ENCODE peak calls at places on chromosomes 3 and 15, in five cellular contexts. Z is HepG2, T is GM12878, U is K562, I is upper lobe of left lung. S is an unnamed sample. For H3K36me3, the result is how much of the 10 kb centered on the place peaks cover.

GRCh38 chr3:155313303-155313702 is 19.8 kb upstream of the STRIT1 start:
- ATAC-seq in Z (no peak), T (no peak), I (no peak), U (no peak), S (no peak)

GRCh38 chr3:189056612-189057352 is 115.0 kb upstream of the TPRG1 start:
- ATAC-seq in Z (no peak), U (no peak), I (no peak), T (no peak), S (peak)

GRCh38 chr15:56971571-56971970 is 53.1 kb downstream of the TCF12 start:
- ATAC-seq in I (no peak), Z (no peak), T (no peak), U (peak), S (no peak)

GRCh38 chr15:28085489-28086174 is 13.5 kb downstream of the OCA2 start:
- ATAC-seq in I (no peak), T (peak), U (peak), Z (peak), S (no peak)

GRCh38 chr3:179726075-179726742 is 73.4 kb downstream of the USP13 start:
- ATAC-seq in I (no peak), U (no peak), T (no peak), Z (peak), S (no peak)

GRCh38 chr3:121718205-121718846 is 31.2 kb downstream of the GOLGB1 start:
- ATAC-seq in U (no peak), T (no peak), Z (no peak), I (no peak), S (no peak)

GRCh38 chr3:117722856-117723255 is 1013.3 kb downstream of the TUSC7 start:
- ATAC-seq in Z (no peak), I (no peak), U (no peak), T (peak), S (no peak)

GRCh38 chr3:40464339-40465110 is 7.4 kb downstream of the RPL14 start:
- ATAC-seq in T (peak), I (no peak), Z (peak), U (peak), S (no peak)

GRCh38 chr3:112514527-112515128 is 15.4 kb upstream of the BTLA start:
- ATAC-seq in T (peak), Z (no peak), U (no peak), I (no peak), S (no peak)

GRCh38 chr3:18402140-18402834 is 22.9 kb downstream of the SATB1 start:
- ATAC-seq in I (no peak), Z (no peak), U (no peak), T (no peak), S (no peak)

GRCh38 chr15:50113187-50113505 is 5.9 kb downstream of the ATP8B4 start:
- ATAC-seq in Z (no peak), T (peak), U (no peak), I (no peak), S (no peak)

GRCh38 chr3:171415070-171415469 is 45.1 kb downstream of the TNIK start:
- ATAC-seq in U (peak), Z (no peak), T (no peak), I (peak), S (no peak)

GRCh38 chr3:40780341-40780800 is 255.6 kb downstream of the ZNF621 start:
- ATAC-seq in Z (peak), I (peak), T (no peak), U (peak), S (peak)

GRCh38 chr3:33718595-33718907 is 497 bp upstream of the CLASP2 start:
- ATAC-seq in I (no peak), Z (no peak), U (peak), T (no peak), S (no peak)

GRCh38 chr3:12719541-12719940 is 39.5 kb downstream of the TMEM40 start:
- ATAC-seq in U (no peak), I (no peak), T (no peak), Z (no peak), S (peak)

GRCh38 chr3:42023380-42023779 is 61.5 kb upstream of the ULK4 start:
- ATAC-seq in Z (no peak), T (no peak), I (no peak), U (peak), S (no peak)

GRCh38 chr3:193945126-193945525 is 190.8 kb upstream of the HES1 start:
- ATAC-seq in I (no peak), U (no peak), T (no peak), Z (no peak), S (no peak)

GRCh38 chr15:100947760-100948429 is 28.7 kb downstream of the LRRK1 start:
- ATAC-seq in U (no peak), Z (no peak), T (peak), I (no peak), S (no peak)

GRCh38 chr3:28575100-28575747 is 226.6 kb upstream of the AZI2 start:
- ATAC-seq in U (no peak), I (peak), T (no peak), Z (no peak), S (peak)

GRCh38 chr15:86711476-86711875 is 631.8 kb downstream of the AGBL1 start:
- ATAC-seq in I (no peak), Z (no peak), U (no peak), T (no peak), S (no peak)

DNA sequence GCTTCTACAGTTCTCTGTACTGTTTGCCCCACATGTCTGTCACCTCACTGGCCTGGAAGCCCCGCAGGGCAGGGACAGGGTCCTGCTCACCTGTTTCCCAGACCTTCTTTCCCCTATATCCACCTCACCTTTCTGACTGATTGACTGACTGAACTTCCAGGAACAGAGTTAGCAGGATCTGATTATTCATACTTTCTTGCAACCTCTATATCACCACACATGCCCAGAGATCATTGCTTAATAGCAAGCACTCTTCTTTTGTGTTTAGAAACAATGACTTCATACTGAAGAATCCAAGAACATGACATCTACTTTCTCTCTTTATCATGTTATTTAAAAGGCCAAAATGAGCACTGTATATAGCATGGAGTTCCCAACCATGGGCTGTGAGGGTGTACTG is 18.0 kb upstream of the CLEC3B start:
- ATAC-seq in U (no peak), T (no peak), I (no peak), Z (no peak), S (no peak)
- H3K36me3 ChIP-seq in U (half or more), T (under half), I (under half), Z (under half), S (under half)

GRCh38 chr15:26453914-26454313 is 319.0 kb downstream of the GABRB3 start:
- ATAC-seq in Z (no peak), I (no peak), U (no peak), T (no peak), S (no peak)

GRCh38 chr15:26449296-26449695 is 323.6 kb downstream of the GABRB3 start:
- ATAC-seq in I (no peak), T (no peak), U (no peak), Z (no peak), S (no peak)

GRCh38 chr15:26455828-26456227 is 317.0 kb downstream of the GABRB3 start:
- ATAC-seq in Z (no peak), U (no peak), T (no peak), I (no peak), S (no peak)

GRCh38 chr15:26451995-26452394 is 320.9 kb downstream of the GABRB3 start:
- ATAC-seq in T (no peak), I (no peak), U (no peak), Z (no peak), S (no peak)
- TF ChIP-seq EP300 in T (no peak), I (no peak), U (no peak), Z (no peak), S (no peak)

DNA sequence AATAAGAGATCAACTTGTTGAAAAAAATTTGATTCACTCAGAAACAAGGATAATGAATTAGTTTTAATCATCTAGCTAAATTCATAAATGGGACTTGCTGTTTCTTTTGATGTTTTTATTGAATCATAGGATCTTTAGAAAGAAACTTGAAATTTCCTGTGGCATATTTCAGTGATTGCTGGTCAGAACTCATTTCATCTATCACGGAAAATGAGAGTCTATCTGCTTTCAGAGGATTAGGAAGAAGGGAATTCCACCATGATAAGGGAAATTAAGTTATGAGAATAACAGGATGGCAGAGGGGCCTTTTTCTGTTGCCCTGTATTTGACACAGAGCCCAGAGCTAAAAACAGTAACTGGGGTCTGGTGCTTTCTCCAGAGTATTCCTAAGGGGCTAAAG is 44.9 kb upstream of the CCNL1 start:
- ATAC-seq in Z (no peak), T (no peak), I (no peak), U (no peak), S (no peak)
- H3K27ac ChIP-seq in Z (no peak), T (no peak), I (no peak), U (no peak), S (no peak)

DNA sequence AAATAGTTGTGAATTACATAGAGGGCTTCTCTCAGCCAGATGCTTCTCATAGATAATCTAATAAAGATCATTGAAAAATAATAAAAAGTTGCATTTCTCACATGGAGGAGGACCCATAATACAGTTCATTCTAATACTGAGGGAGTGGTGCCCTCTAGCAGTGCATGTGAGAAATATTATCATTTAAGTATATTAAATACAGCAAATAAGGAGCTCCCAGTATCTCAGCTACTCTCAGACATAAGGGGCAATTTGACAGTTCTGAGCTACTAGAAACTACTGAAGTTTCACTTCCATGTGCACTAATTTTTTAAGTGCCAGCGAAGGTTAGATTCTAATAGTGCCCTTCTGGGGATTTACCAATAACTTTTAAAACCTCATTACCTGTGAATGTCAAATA is 188.3 kb downstream of the IL5RA start:
- ATAC-seq in I (no peak), T (peak), Z (peak), U (no peak), S (no peak)
- H3K36me3 ChIP-seq in I (under half), T (under half), Z (under half), U (under half), S (under half)

GRCh38 chr3:104939196-104939595 is 427.5 kb upstream of the ALCAM start:
- ATAC-seq in T (no peak), I (no peak), Z (no peak), U (no peak), S (no peak)
- TF ChIP-seq EP300 in T (no peak), I (no peak), Z (no peak), U (no peak), S (no peak)

GRCh38 chr3:152315623-152316022 is 46.9 kb downstream of the MBNL1 start:
- ATAC-seq in Z (no peak), T (no peak), I (no peak), U (no peak), S (peak)

GRCh38 chr3:152316318-152316717 is 47.6 kb downstream of the MBNL1 start:
- ATAC-seq in U (peak), Z (no peak), T (no peak), I (no peak), S (no peak)

GRCh38 chr3:152317956-152318355 is 49.2 kb downstream of the MBNL1 start:
- ATAC-seq in U (no peak), T (no peak), Z (no peak), I (no peak), S (peak)

GRCh38 chr3:152318512-152318911 is 49.8 kb downstream of the MBNL1 start:
- ATAC-seq in I (no peak), Z (no peak), T (peak), U (no peak), S (no peak)

GRCh38 chr3:152317184-152317583 is 48.5 kb downstream of the MBNL1 start:
- ATAC-seq in T (no peak), Z (no peak), I (no peak), U (no peak), S (no peak)
- H3K27ac ChIP-seq in T (no peak), Z (no peak), I (no peak), U (peak), S (no peak)

GRCh38 chr3:157327018-157327417 is 109.6 kb upstream of the PTX3 start:
- ATAC-seq in T (no peak), Z (no peak), I (no peak), U (no peak), S (no peak)

GRCh38 chr3:157330206-157330605 is 106.4 kb upstream of the PTX3 start:
- ATAC-seq in U (no peak), I (no peak), T (no peak), Z (no peak), S (no peak)

GRCh38 chr3:157333551-157333991 is 103.1 kb upstream of the PTX3 start:
- ATAC-seq in Z (no peak), I (no peak), U (no peak), T (no peak), S (no peak)

GRCh38 chr3:157327837-157328236 is 108.8 kb upstream of the PTX3 start:
- ATAC-seq in Z (no peak), I (no peak), U (no peak), T (no peak), S (no peak)

DNA sequence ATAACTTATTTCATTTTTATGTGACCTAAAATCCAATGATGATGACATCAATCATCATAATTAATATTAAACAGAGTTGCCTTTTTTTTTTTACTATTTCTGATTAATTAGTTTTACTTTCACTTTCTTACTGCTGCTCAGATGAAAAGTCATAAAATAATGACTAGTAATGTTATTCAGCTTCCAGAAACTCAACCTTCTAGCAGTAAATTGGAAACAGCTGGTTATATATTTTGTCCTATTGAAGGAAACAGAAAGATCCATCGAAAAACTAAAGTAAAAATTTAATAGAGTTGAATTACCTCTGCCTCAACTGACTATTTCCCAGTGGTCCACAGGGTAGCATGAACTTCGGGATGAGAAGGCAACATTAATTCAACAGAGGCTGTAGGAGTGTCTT is 107.1 kb upstream of the PTX3 start:
- ATAC-seq in Z (no peak), I (no peak), T (no peak), U (no peak), S (no peak)
- H3K36me3 ChIP-seq in Z (under half), I (under half), T (under half), U (under half), S (under half)

GRCh38 chr3:70264122-70264780 is 48.2 kb downstream of the MDFIC2 start:
- ATAC-seq in U (no peak), I (no peak), T (no peak), Z (peak), S (no peak)
- TF ChIP-seq EP300 in U (no peak), I (no peak), T (no peak), Z (no peak), S (no peak)

GRCh38 chr3:124584552-124585391 is 145.5 kb upstream of the UMPS start:
- ATAC-seq in T (peak), Z (peak), U (peak), I (peak), S (peak)
- H3K27ac ChIP-seq in T (no peak), Z (peak), U (no peak), I (peak), S (peak)

DNA sequence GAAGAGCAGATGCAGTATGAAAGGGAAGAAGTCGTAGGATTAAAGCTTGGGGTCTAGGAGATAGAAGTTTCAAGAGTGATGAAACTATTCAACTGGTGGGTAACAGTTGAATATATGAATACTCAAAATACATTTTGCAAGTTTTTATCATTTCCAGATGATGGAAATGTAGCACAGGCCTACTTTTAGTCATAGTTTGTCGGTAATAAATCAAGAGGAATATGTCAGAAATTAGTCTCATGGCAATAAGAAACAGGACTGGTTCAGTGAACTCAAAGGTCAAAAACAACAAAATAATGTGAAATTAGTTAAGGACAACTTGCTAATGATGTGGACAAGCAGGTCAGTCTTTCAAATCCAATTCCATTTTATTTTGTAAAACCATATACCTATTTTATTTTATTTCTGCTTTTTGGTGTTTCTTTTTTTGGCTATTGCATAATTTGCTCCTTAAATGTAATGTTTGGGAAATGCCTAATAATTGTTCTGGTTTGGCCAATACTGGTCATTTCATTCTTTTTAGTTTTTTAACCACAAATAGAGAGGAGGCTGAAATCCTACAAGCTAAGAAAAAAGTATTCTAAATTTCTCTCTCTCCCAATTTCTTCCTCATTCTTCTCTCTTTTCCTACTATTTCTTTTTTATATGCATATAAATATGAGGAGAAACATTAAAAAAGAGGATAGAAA is 195.2 kb upstream of the ARHGEF26 start:
- ATAC-seq in T (no peak), I (no peak), U (no peak), Z (no peak), S (peak)
- H3K36me3 ChIP-seq in T (under half), I (under half), U (under half), Z (under half), S (under half)

S was measured in gastroesophageal sphincter.